ENCODE peak calls at places on chromosomes 1 and 21, in eight cellular contexts. N is psoas muscle, E is testis, K is left ventricle myocardium inferior, V is upper lobe of right lung, I is astrocyte, J is adrenal gland, Q is Peyer's patch. X is an unnamed sample.

GRCh38 chr1:212040629-212041028 is 5.1 kb downstream of the DTL start:
- DNase-seq in I (no peak), N (no peak), J (no peak), Q (no peak), V (no peak), E (no peak), K (no peak), X (no peak)

GRCh38 chr1:45490121-45490622 is 791 bp downstream of the TESK2 start:
- DNase-seq in I (peak; percentile 11), E (no peak), J (no peak), N (no peak), V (no peak), Q (no peak), K (no peak), X (no peak)

GRCh38 chr1:19309123-19309813 is 2.7 kb downstream of the AKR7A2 start:
- DNase-seq in N (no peak), K (no peak), Q (no peak), V (no peak), E (no peak), J (no peak), I (peak; percentile 54), X (no peak)

GRCh38 chr21:44281801-44282200 is 3.9 kb upstream of the AIRE start:
- DNase-seq in E (no peak), J (no peak), V (no peak), Q (no peak), K (no peak), N (no peak), I (no peak), X (no peak)

GRCh38 chr1:41623736-41624135 is 139.3 kb upstream of the EDN2 start:
- DNase-seq in J (no peak), E (no peak), V (no peak), N (no peak), Q (no peak), K (no peak), I (no peak), X (no peak)

GRCh38 chr1:83559531-83559930 is 439.4 kb downstream of the TTLL7 start:
- DNase-seq in J (no peak), V (no peak), E (no peak), K (no peak), N (no peak), Q (no peak), I (no peak), X (no peak)

GRCh38 chr21:26850116-26850643 is 5.0 kb upstream of the ADAMTS1 start:
- DNase-seq in E (no peak), J (no peak), K (no peak), I (peak; percentile 7), N (no peak), V (no peak), Q (no peak), X (no peak)

GRCh38 chr1:23081376-23081775 is 62.1 kb downstream of the KDM1A start:
- DNase-seq in I (no peak), N (no peak), E (no peak), V (no peak), K (no peak), Q (no peak), J (no peak), X (no peak)

GRCh38 chr1:9606948-9607347 is 18.2 kb downstream of the TMEM201 start:
- DNase-seq in J (peak; percentile 78), Q (no peak), I (no peak), E (peak; percentile 63), K (peak; percentile 50), V (no peak), N (no peak), X (no peak)

GRCh38 chr1:91026320-91026719 is 4.5 kb upstream of the ZNF644 start:
- DNase-seq in J (no peak), K (no peak), V (no peak), I (no peak), E (no peak), Q (no peak), N (no peak), X (no peak)

GRCh38 chr1:147080013-147080661 is 92.1 kb downstream of the PRKAB2 start:
- DNase-seq in E (no peak), I (no peak), Q (peak; percentile 51), V (peak; percentile 65), J (no peak), N (no peak), K (no peak), X (peak; percentile 40)

GRCh38 chr1:35600593-35600992 is 27.5 kb downstream of the TFAP2E start:
- DNase-seq in K (no peak), E (no peak), V (no peak), N (no peak), I (no peak), Q (no peak), J (no peak), X (no peak)

GRCh38 chr1:215192306-215192705 is 109.8 kb downstream of the KCNK2 start:
- DNase-seq in N (no peak), Q (no peak), I (peak; percentile 84), K (no peak), J (no peak), V (no peak), E (no peak), X (no peak)

GRCh38 chr1:223860051-223860559 is 14.4 kb upstream of the TP53BP2 start:
- DNase-seq in J (no peak), N (no peak), V (no peak), I (no peak), Q (no peak), E (no peak), K (no peak), X (no peak)

GRCh38 chr1:209876091-209876800 is 48.5 kb downstream of the UTP25 start:
- DNase-seq in J (no peak), V (no peak), K (no peak), E (no peak), Q (no peak), N (no peak), I (peak; percentile 41), X (no peak)

GRCh38 chr1:6673816-6674398 is 27.7 kb downstream of the DNAJC11 start:
- DNase-seq in I (no peak), E (no peak), V (no peak), J (no peak), Q (no peak), N (no peak), K (no peak), X (no peak)

GRCh38 chr1:10789392-10790154 is 6.9 kb downstream of the CASZ1 start:
- DNase-seq in J (no peak), I (no peak), E (no peak), V (no peak), Q (no peak), K (no peak), N (no peak), X (no peak)

GRCh38 chr1:224589006-224589405 is 27.1 kb upstream of the CNIH3 start:
- DNase-seq in K (no peak), V (no peak), Q (no peak), N (no peak), J (no peak), E (no peak), I (peak; percentile 70), X (peak; percentile 20)

GRCh38 chr1:27306892-27307850 is 14.8 kb upstream of the TMEM222 start:
- DNase-seq in Q (no peak), K (no peak), E (no peak), V (peak; percentile 46), N (no peak), I (no peak), J (no peak), X (no peak)

GRCh38 chr1:168879906-168880734 is 151.1 kb upstream of the DPT start:
- DNase-seq in N (no peak), E (peak; percentile 30), J (no peak), Q (no peak), V (peak; percentile 60), K (peak; percentile 20), I (no peak), X (peak; percentile 71)

GRCh38 chr1:7474786-7475502 is 296.2 kb upstream of the VAMP3 start:
- DNase-seq in Q (no peak), K (no peak), I (no peak), J (no peak), V (no peak), N (no peak), E (no peak), X (no peak)

GRCh38 chr1:216888721-216889120 is 165.5 kb upstream of the ESRRG start:
- DNase-seq in V (no peak), J (no peak), K (no peak), N (no peak), Q (no peak), E (no peak), I (no peak), X (peak; percentile 58)

GRCh38 chr1:154353460-154353904 is 28.2 kb downstream of the ATP8B2 start:
- DNase-seq in J (peak; percentile 66), E (peak; percentile 48), V (no peak), Q (no peak), N (no peak), K (no peak), I (peak; percentile 17), X (peak; percentile 66)
- H3K9me3 ChIP-seq in J (no peaks in the 10 kb centered on the region), E (no peaks in the 10 kb centered on the region), V (no peaks in the 10 kb centered on the region), Q (no peaks in the 10 kb centered on the region), N (no peaks in the 10 kb centered on the region), K (no peaks in the 10 kb centered on the region), I (no peaks in the 10 kb centered on the region), X (no peaks in the 10 kb centered on the region)

GRCh38 chr1:229624906-229625871 is 733 bp downstream of the TAF5L start:
- DNase-seq in V (peak; percentile 84), K (peak; percentile 47), Q (peak; percentile 47), E (peak; percentile 33), N (peak; percentile 56), J (peak; percentile 55), I (peak; percentile 49), X (peak; percentile 49)
- H3K4me3 ChIP-seq in V (peak overlapping the region; percentile 99), K (peak overlapping the region; percentile 97), Q (peak overlapping the region; percentile 98), E (peak overlapping the region; percentile 87), N (peak overlapping the region; percentile 98), J (peak overlapping the region; percentile 100), I (peak overlapping the region; percentile 78), X (peak overlapping the region; percentile 95)

GRCh38 chr1:247060771-247061170 is 17.8 kb downstream of the ZNF670 start:
- DNase-seq in J (no peak), N (no peak), V (no peak), E (no peak), K (no peak), I (no peak), Q (no peak), X (no peak)

DNA sequence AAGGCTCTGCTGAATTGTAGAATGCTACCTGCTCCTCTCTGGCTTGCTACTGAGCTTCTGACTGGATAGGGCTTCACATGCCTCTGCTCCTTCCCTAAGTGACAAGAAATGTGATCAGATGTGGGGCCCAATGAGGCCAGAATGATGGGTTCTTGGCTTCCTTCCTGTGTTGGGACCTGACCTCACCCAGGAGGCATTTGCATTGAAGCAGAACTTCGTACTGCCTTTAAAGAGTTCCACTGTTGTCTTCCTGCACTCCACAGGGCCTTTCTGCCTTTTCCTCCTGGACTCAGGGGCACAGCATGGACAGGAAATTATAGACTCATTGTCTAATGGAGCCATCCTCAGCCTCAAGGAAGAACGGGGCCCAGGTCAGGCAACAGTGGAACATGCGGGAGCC is 14.3 kb downstream of the ZNF670 start:
- DNase-seq in J (no peak), V (no peak), K (no peak), Q (no peak), I (no peak), E (no peak), N (no peak), X (no peak)
- H3K9me3 ChIP-seq in J (no peaks in the 10 kb centered on the region), V (no peaks in the 10 kb centered on the region), K (peaks cover 45% of the 10 kb centered on the region), Q (no peaks in the 10 kb centered on the region), I (no peaks in the 10 kb centered on the region), E (no peaks in the 10 kb centered on the region), N (peaks cover 3% of the 10 kb centered on the region), X (no peaks in the 10 kb centered on the region)

DNA sequence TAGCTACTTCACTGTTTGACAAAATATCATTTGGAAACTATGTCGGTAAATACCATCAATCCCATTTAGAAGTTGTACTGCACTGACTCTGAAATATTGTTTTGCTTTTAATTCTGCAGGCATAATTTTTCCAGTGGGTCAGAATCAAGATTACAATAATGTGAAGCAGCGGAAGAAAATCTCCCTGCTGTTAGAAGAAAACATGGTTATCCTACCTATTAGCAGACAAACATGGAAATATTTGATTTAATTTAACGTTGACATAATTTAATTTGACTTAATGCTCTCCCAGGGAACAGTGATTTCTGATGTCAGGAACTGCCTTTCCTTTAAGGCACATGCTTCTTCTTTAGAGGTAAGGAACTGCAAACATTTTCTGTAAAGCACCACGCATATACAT is 634.0 kb downstream of the LTN1 start:
- DNase-seq in Q (no peak), K (no peak), V (no peak), J (no peak), E (no peak), I (no peak), N (no peak), X (no peak)
- H3K4me3 ChIP-seq in Q (no peak overlapping the region), K (no peak overlapping the region), V (no peak overlapping the region), J (no peak overlapping the region), E (no peak overlapping the region), I (no peak overlapping the region), N (no peak overlapping the region), X (no peak overlapping the region)